ENCODE peak calls at places on chromosomes 6 and 20, in seven cellular contexts. One of them, this sample, is unnamed.
A peak's percentile ranks its signal among the peaks of the same experiment; 100 is the strongest.

GRCh38 chr6:134373282-134373922 is 55.5 kb upstream of the SGK1 start:
- DNase-seq in PC-9: peak; percentile 39
- DNase-seq in right cardiac atrium: peak; percentile 50
- DNase-seq in CD4-positive, CD25-positive, alpha-beta regulatory T cell: no peak
- DNase-seq in Peyer's patch: peak; percentile 47
- DNase-seq in left lung: peak; percentile 79
- DNase-seq in cardiac muscle cell: no peak
- DNase-seq in this sample: no peak

GRCh38 chr6:73455865-73456629 is 4.0 kb upstream of the CGAS start:
- DNase-seq in right cardiac atrium: no peak
- DNase-seq in Peyer's patch: no peak
- DNase-seq in left lung: no peak
- DNase-seq in CD4-positive, CD25-positive, alpha-beta regulatory T cell: no peak
- DNase-seq in cardiac muscle cell: no peak
- DNase-seq in PC-9: no peak
- DNase-seq in this sample: no peak

GRCh38 chr20:40191573-40191972 is 497.5 kb downstream of the MAFB start:
- DNase-seq in cardiac muscle cell: no peak
- DNase-seq in Peyer's patch: no peak
- DNase-seq in right cardiac atrium: peak; percentile 73
- DNase-seq in PC-9: no peak
- DNase-seq in left lung: no peak
- DNase-seq in CD4-positive, CD25-positive, alpha-beta regulatory T cell: no peak
- DNase-seq in this sample: no peak

GRCh38 chr6:16851044-16851540 is 89.8 kb upstream of the ATXN1 start:
- DNase-seq in Peyer's patch: no peak
- DNase-seq in left lung: no peak
- DNase-seq in PC-9: no peak
- DNase-seq in cardiac muscle cell: no peak
- DNase-seq in CD4-positive, CD25-positive, alpha-beta regulatory T cell: no peak
- DNase-seq in right cardiac atrium: no peak
- DNase-seq in this sample: no peak

GRCh38 chr6:150953860-150954259 is 88.4 kb downstream of the MTHFD1L start:
- DNase-seq in left lung: no peak
- DNase-seq in Peyer's patch: no peak
- DNase-seq in CD4-positive, CD25-positive, alpha-beta regulatory T cell: no peak
- DNase-seq in right cardiac atrium: no peak
- DNase-seq in PC-9: no peak
- DNase-seq in cardiac muscle cell: no peak
- DNase-seq in this sample: no peak

GRCh38 chr6:158799051-158799792 is 19.9 kb downstream of the EZR start:
- DNase-seq in Peyer's patch: no peak
- DNase-seq in right cardiac atrium: peak; percentile 56
- DNase-seq in cardiac muscle cell: no peak
- DNase-seq in PC-9: no peak
- DNase-seq in CD4-positive, CD25-positive, alpha-beta regulatory T cell: no peak
- DNase-seq in left lung: no peak
- DNase-seq in this sample: no peak

GRCh38 chr6:110250838-110251237 is 70.6 kb downstream of the CDC40 start:
- DNase-seq in CD4-positive, CD25-positive, alpha-beta regulatory T cell: no peak
- DNase-seq in left lung: no peak
- DNase-seq in cardiac muscle cell: peak; percentile 21
- DNase-seq in PC-9: no peak
- DNase-seq in Peyer's patch: no peak
- DNase-seq in right cardiac atrium: no peak
- DNase-seq in this sample: no peak

GRCh38 chr20:12056836-12057235 is 139.1 kb downstream of the BTBD3 start:
- DNase-seq in left lung: no peak
- DNase-seq in right cardiac atrium: no peak
- DNase-seq in CD4-positive, CD25-positive, alpha-beta regulatory T cell: no peak
- DNase-seq in cardiac muscle cell: peak; percentile 42
- DNase-seq in Peyer's patch: no peak
- DNase-seq in PC-9: no peak
- DNase-seq in this sample: no peak

GRCh38 chr6:131063764-131064272 is 773 bp upstream of the EPB41L2 start:
- DNase-seq in right cardiac atrium: no peak
- DNase-seq in left lung: peak; percentile 39
- DNase-seq in cardiac muscle cell: no peak
- DNase-seq in PC-9: no peak
- DNase-seq in Peyer's patch: no peak
- DNase-seq in CD4-positive, CD25-positive, alpha-beta regulatory T cell: no peak
- DNase-seq in this sample: no peak

GRCh38 chr6:39980839-39981580 is 46.7 kb upstream of the MOCS1 start:
- DNase-seq in CD4-positive, CD25-positive, alpha-beta regulatory T cell: no peak
- DNase-seq in left lung: no peak
- DNase-seq in cardiac muscle cell: peak; percentile 71
- DNase-seq in right cardiac atrium: peak; percentile 48
- DNase-seq in PC-9: peak; percentile 41
- DNase-seq in Peyer's patch: no peak
- DNase-seq in this sample: no peak

GRCh38 chr6:40326689-40327404 is 260.3 kb downstream of the LRFN2 start:
- DNase-seq in Peyer's patch: no peak
- DNase-seq in cardiac muscle cell: no peak
- DNase-seq in PC-9: no peak
- DNase-seq in CD4-positive, CD25-positive, alpha-beta regulatory T cell: no peak
- DNase-seq in right cardiac atrium: no peak
- DNase-seq in left lung: no peak
- DNase-seq in this sample: no peak

GRCh38 chr6:166408936-166409755 is 26.4 kb upstream of the MPC1 start:
- DNase-seq in right cardiac atrium: no peak
- DNase-seq in cardiac muscle cell: no peak
- DNase-seq in PC-9: no peak
- DNase-seq in Peyer's patch: no peak
- DNase-seq in CD4-positive, CD25-positive, alpha-beta regulatory T cell: no peak
- DNase-seq in left lung: no peak
- DNase-seq in this sample: no peak

GRCh38 chr6:155347800-155348199 is 33.5 kb upstream of the TFB1M start:
- DNase-seq in CD4-positive, CD25-positive, alpha-beta regulatory T cell: no peak
- DNase-seq in left lung: no peak
- DNase-seq in cardiac muscle cell: no peak
- DNase-seq in Peyer's patch: no peak
- DNase-seq in PC-9: no peak
- DNase-seq in right cardiac atrium: no peak
- DNase-seq in this sample: no peak

GRCh38 chr20:11652128-11652527 is 265.6 kb upstream of the BTBD3 start:
- DNase-seq in left lung: no peak
- DNase-seq in Peyer's patch: no peak
- DNase-seq in PC-9: no peak
- DNase-seq in CD4-positive, CD25-positive, alpha-beta regulatory T cell: no peak
- DNase-seq in cardiac muscle cell: no peak
- DNase-seq in right cardiac atrium: no peak
- DNase-seq in this sample: no peak

GRCh38 chr6:124551711-124552233 is 410.5 kb upstream of the RNF217 start:
- DNase-seq in Peyer's patch: no peak
- DNase-seq in CD4-positive, CD25-positive, alpha-beta regulatory T cell: no peak
- DNase-seq in PC-9: no peak
- DNase-seq in left lung: no peak
- DNase-seq in cardiac muscle cell: no peak
- DNase-seq in right cardiac atrium: no peak
- DNase-seq in this sample: no peak

GRCh38 chr6:131655951-131656350 is 18.8 kb downstream of the ENPP3 start:
- DNase-seq in right cardiac atrium: no peak
- DNase-seq in CD4-positive, CD25-positive, alpha-beta regulatory T cell: no peak
- DNase-seq in PC-9: no peak
- DNase-seq in Peyer's patch: no peak
- DNase-seq in cardiac muscle cell: no peak
- DNase-seq in left lung: no peak
- DNase-seq in this sample: no peak

GRCh38 chr6:10269814-10270472 is 144.9 kb downstream of the TFAP2A start:
- DNase-seq in right cardiac atrium: no peak
- DNase-seq in CD4-positive, CD25-positive, alpha-beta regulatory T cell: no peak
- DNase-seq in left lung: no peak
- DNase-seq in Peyer's patch: no peak
- DNase-seq in PC-9: no peak
- DNase-seq in cardiac muscle cell: no peak
- DNase-seq in this sample: no peak

GRCh38 chr6:81401970-81402690 is 350.4 kb downstream of the TENT5A start:
- DNase-seq in CD4-positive, CD25-positive, alpha-beta regulatory T cell: no peak
- DNase-seq in left lung: no peak
- DNase-seq in right cardiac atrium: no peak
- DNase-seq in PC-9: no peak
- DNase-seq in cardiac muscle cell: no peak
- DNase-seq in Peyer's patch: no peak
- DNase-seq in this sample: no peak

GRCh38 chr6:138404666-138405337 is 779 bp downstream of the HEBP2 start:
- DNase-seq in right cardiac atrium: peak; percentile 68
- DNase-seq in left lung: peak; percentile 46
- DNase-seq in CD4-positive, CD25-positive, alpha-beta regulatory T cell: peak; percentile 48
- DNase-seq in Peyer's patch: peak; percentile 52
- DNase-seq in cardiac muscle cell: peak; percentile 19
- DNase-seq in PC-9: no peak
- DNase-seq in this sample: no peak

GRCh38 chr6:30816791-30817739 is 67.3 kb upstream of the DDR1 start:
- DNase-seq in PC-9: no peak
- DNase-seq in cardiac muscle cell: no peak
- DNase-seq in right cardiac atrium: no peak
- DNase-seq in Peyer's patch: no peak
- DNase-seq in left lung: no peak
- DNase-seq in CD4-positive, CD25-positive, alpha-beta regulatory T cell: no peak
- DNase-seq in this sample: no peak

DNA sequence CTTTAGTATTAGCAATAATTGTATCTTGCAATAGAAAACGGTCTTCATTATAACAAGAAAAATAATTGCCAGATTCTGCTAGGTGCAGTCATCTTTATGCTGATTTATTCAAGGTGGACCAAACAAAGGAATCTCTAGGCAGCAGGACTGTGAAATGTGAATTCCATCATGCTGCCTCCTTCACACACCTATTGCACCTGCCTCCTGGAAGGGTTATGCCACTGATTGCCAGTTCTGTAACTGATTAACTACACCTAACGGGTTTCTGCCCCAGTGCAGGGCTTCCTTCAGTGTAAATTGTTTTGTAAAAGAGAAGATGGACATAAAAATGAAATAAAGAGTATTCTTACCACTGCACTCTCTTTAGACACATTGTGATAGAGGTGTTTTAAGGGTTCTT is 96.1 kb downstream of the FOXO3 start:
- DNase-seq in Peyer's patch: no peak
- DNase-seq in right cardiac atrium: no peak
- DNase-seq in left lung: no peak
- DNase-seq in cardiac muscle cell: no peak
- DNase-seq in PC-9: peak; percentile 30
- DNase-seq in CD4-positive, CD25-positive, alpha-beta regulatory T cell: no peak
- DNase-seq in this sample: no peak
- H3K4me1 ChIP-seq in Peyer's patch: no peaks in the 10 kb centered on the region
- H3K4me1 ChIP-seq in right cardiac atrium: peaks cover 28% of the 10 kb centered on the region
- H3K4me1 ChIP-seq in left lung: peaks cover 60% of the 10 kb centered on the region
- H3K4me1 ChIP-seq in cardiac muscle cell: peaks cover 4% of the 10 kb centered on the region
- H3K4me1 ChIP-seq in PC-9: peaks cover 61% of the 10 kb centered on the region
- H3K4me1 ChIP-seq in CD4-positive, CD25-positive, alpha-beta regulatory T cell: peaks cover 7% of the 10 kb centered on the region
- H3K4me1 ChIP-seq in this sample: peaks cover 4% of the 10 kb centered on the region

GRCh38 chr6:24401458-24401857 is 1.3 kb upstream of the MRS2 start:
- DNase-seq in PC-9: no peak
- DNase-seq in cardiac muscle cell: peak; percentile 15
- DNase-seq in Peyer's patch: no peak
- DNase-seq in CD4-positive, CD25-positive, alpha-beta regulatory T cell: no peak
- DNase-seq in left lung: no peak
- DNase-seq in right cardiac atrium: no peak
- DNase-seq in this sample: no peak
- H3K4me1 ChIP-seq in PC-9: peaks cover 30% of the 10 kb centered on the region
- H3K4me1 ChIP-seq in cardiac muscle cell: peaks cover 20% of the 10 kb centered on the region
- H3K4me1 ChIP-seq in Peyer's patch: peaks cover 8% of the 10 kb centered on the region
- H3K4me1 ChIP-seq in CD4-positive, CD25-positive, alpha-beta regulatory T cell: peaks cover 21% of the 10 kb centered on the region
- H3K4me1 ChIP-seq in left lung: peaks cover 20% of the 10 kb centered on the region
- H3K4me1 ChIP-seq in right cardiac atrium: no peaks in the 10 kb centered on the region
- H3K4me1 ChIP-seq in this sample: peaks cover 19% of the 10 kb centered on the region

DNA sequence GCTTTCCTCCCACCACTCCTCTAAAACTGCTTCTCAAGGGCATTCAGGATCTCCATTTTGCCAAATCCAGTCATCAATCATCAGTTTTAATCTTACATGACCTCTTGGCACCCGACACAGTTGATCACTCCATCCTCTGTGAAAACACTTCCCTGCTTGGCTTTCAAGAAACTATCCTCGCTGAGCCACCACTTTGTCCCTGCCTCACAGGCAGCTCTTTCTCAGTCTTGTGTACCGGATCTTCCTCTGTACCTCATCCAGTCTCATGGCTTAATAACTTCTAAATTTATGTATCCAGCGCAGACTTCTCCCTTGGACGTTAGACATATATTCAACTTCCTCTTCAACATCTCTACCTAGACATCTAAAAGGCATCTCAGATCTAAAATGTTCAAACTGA is 89.9 kb downstream of the BTBD9 start:
- DNase-seq in CD4-positive, CD25-positive, alpha-beta regulatory T cell: no peak
- DNase-seq in left lung: no peak
- DNase-seq in Peyer's patch: no peak
- DNase-seq in right cardiac atrium: no peak
- DNase-seq in PC-9: no peak
- DNase-seq in cardiac muscle cell: peak; percentile 0
- DNase-seq in this sample: no peak
- H3K4me1 ChIP-seq in CD4-positive, CD25-positive, alpha-beta regulatory T cell: no peaks in the 10 kb centered on the region
- H3K4me1 ChIP-seq in left lung: no peaks in the 10 kb centered on the region
- H3K4me1 ChIP-seq in Peyer's patch: peaks cover 4% of the 10 kb centered on the region
- H3K4me1 ChIP-seq in right cardiac atrium: peaks cover 2% of the 10 kb centered on the region
- H3K4me1 ChIP-seq in PC-9: no peaks in the 10 kb centered on the region
- H3K4me1 ChIP-seq in cardiac muscle cell: peaks cover 10% of the 10 kb centered on the region
- H3K4me1 ChIP-seq in this sample: no peaks in the 10 kb centered on the region

DNA sequence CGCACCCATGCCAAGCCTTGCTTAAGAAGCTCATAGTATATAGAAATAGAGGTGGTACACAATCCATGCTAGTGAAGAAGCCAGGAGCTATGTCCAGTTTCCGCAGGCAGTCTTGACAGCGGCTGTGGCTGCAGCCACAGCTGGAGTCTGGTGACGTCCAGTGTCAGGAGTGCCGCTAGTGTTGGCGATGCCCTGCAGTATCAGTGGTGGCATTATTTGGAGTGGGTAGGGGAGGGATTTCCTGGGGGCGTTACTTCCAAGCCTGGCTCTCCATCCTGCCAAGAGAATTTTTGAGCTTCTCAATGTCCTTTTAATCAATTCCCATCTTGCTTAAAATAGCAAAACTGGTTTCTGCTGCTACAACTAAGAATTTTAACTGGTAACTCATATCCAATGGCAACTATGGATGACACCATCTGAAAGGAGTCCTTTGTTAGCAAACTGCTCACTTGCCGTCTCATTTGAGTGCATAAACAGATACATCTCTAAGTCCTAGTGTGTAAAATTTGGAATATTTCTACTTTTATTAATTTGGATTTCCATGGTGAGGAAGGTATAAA is 44.4 kb upstream of the PXDC1 start:
- DNase-seq in right cardiac atrium: no peak
- DNase-seq in Peyer's patch: no peak
- DNase-seq in cardiac muscle cell: no peak
- DNase-seq in CD4-positive, CD25-positive, alpha-beta regulatory T cell: no peak
- DNase-seq in PC-9: no peak
- DNase-seq in left lung: no peak
- DNase-seq in this sample: no peak
- H3K4me1 ChIP-seq in right cardiac atrium: peaks cover 13% of the 10 kb centered on the region
- H3K4me1 ChIP-seq in Peyer's patch: no peaks in the 10 kb centered on the region
- H3K4me1 ChIP-seq in cardiac muscle cell: peaks cover 8% of the 10 kb centered on the region
- H3K4me1 ChIP-seq in CD4-positive, CD25-positive, alpha-beta regulatory T cell: no peaks in the 10 kb centered on the region
- H3K4me1 ChIP-seq in PC-9: peaks cover 23% of the 10 kb centered on the region
- H3K4me1 ChIP-seq in left lung: peaks cover 16% of the 10 kb centered on the region
- H3K4me1 ChIP-seq in this sample: no peaks in the 10 kb centered on the region

GRCh38 chr20:20548527-20549266 is 163.7 kb downstream of the RALGAPA2 start:
- DNase-seq in CD4-positive, CD25-positive, alpha-beta regulatory T cell: no peak
- DNase-seq in left lung: no peak
- DNase-seq in Peyer's patch: no peak
- DNase-seq in cardiac muscle cell: no peak
- DNase-seq in PC-9: peak; percentile 96
- DNase-seq in right cardiac atrium: no peak
- DNase-seq in this sample: no peak
- H3K4me1 ChIP-seq in CD4-positive, CD25-positive, alpha-beta regulatory T cell: peaks cover 10% of the 10 kb centered on the region
- H3K4me1 ChIP-seq in left lung: no peaks in the 10 kb centered on the region
- H3K4me1 ChIP-seq in Peyer's patch: peaks cover 4% of the 10 kb centered on the region
- H3K4me1 ChIP-seq in cardiac muscle cell: no peaks in the 10 kb centered on the region
- H3K4me1 ChIP-seq in PC-9: peaks cover 74% of the 10 kb centered on the region
- H3K4me1 ChIP-seq in right cardiac atrium: no peaks in the 10 kb centered on the region
- H3K4me1 ChIP-seq in this sample: no peaks in the 10 kb centered on the region

This sample was measured in CD8-positive, alpha-beta T cell.